ENCODE peak calls at places on chromosomes 16 and 17, in six cellular contexts. G is ascending aorta, I is endothelial cell, N is thoracic aorta, Z is heart left ventricle, Q is choroid plexus epithelial cell. W is an unnamed sample.

GRCh38 chr16:77043076-77043475 is 147.9 kb upstream of the MON1B start:
- DNase-seq in Q (peak), Z (no peak), G (no peak), N (no peak), I (no peak), W (peak)

GRCh38 chr17:48494335-48494734 is 36.5 kb downstream of the HOXB1 start:
- DNase-seq in N (no peak), Q (no peak), Z (no peak), G (no peak), I (no peak), W (no peak)

GRCh38 chr16:49701867-49702494 is 153.9 kb downstream of the ZNF423 start:
- DNase-seq in I (no peak), Z (peak), Q (peak), G (peak), N (no peak), W (no peak)

GRCh38 chr17:10875984-10876555 is 38.2 kb upstream of the PIRT start:
- DNase-seq in N (no peak), I (peak), Z (no peak), G (peak), Q (peak), W (peak)

GRCh38 chr16:57318240-57318970 is 33.9 kb upstream of the PLLP start:
- DNase-seq in N (no peak), Q (peak), G (no peak), I (no peak), Z (no peak), W (no peak)

GRCh38 chr17:77450742-77451270 is 310.0 kb downstream of the SEC14L1 start:
- DNase-seq in Q (no peak), G (no peak), I (no peak), Z (no peak), N (no peak), W (no peak)

GRCh38 chr16:85765273-85765672 is 14.4 kb upstream of the C16orf74 start:
- DNase-seq in Z (no peak), Q (no peak), G (no peak), N (no peak), I (no peak), W (no peak)

GRCh38 chr16:77322757-77323156 is 112.1 kb downstream of the ADAMTS18 start:
- DNase-seq in N (no peak), G (no peak), Q (no peak), I (no peak), Z (no peak), W (no peak)

GRCh38 chr16:12801511-12802042 is 2.1 kb downstream of the CPPED1 start:
- DNase-seq in Q (peak), G (peak), I (no peak), Z (peak), N (no peak), W (peak)

GRCh38 chr16:29664133-29664912 is 1.3 kb downstream of the SPN start:
- DNase-seq in Q (no peak), I (no peak), Z (no peak), G (no peak), N (no peak), W (peak)

GRCh38 chr17:12613566-12613965 is 52.1 kb upstream of the MYOCD start:
- DNase-seq in Q (peak), G (no peak), I (no peak), N (no peak), Z (no peak), W (no peak)

GRCh38 chr17:77579717-77580116 is 378.8 kb upstream of the TNRC6C start:
- DNase-seq in Z (no peak), N (no peak), I (no peak), G (no peak), Q (no peak), W (no peak)

GRCh38 chr17:64156670-64157069 is 26.7 kb upstream of the ERN1 start:
- DNase-seq in N (no peak), Q (no peak), Z (no peak), G (peak), I (no peak), W (no peak)

DNA sequence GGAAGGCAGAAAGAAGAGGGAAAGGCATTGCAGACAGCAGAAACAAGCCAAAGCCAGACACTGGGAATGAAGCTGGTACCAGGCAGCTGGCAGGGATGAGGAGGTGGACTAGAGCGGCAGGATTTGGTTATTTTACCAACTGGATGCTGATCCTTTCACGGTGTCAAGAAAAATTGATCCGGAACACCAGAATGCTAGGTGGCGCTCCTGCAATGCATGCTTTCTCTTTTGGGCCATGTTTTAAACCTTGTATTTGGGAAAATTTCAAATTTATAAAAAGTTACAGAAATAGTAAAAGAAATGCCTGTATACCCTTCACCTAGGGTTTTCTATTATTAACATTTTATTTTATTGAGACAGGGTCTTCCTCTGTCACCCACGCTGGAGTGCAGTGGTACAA is 224.7 kb downstream of the SOX9 start:
- DNase-seq in G (no peak), N (no peak), Q (no peak), Z (no peak), I (no peak), W (no peak)
- TF ChIP-seq CTCF in G (no peak), N (no peak), Q (peak), Z (no peak), I (no peak), W (no peak)

GRCh38 chr16:24130494-24131085 is 125.5 kb upstream of the CACNG3 start:
- DNase-seq in Q (no peak), Z (no peak), G (no peak), N (no peak), I (no peak), W (no peak)

GRCh38 chr16:24132797-24133155 is 123.4 kb upstream of the CACNG3 start:
- DNase-seq in Q (no peak), Z (no peak), I (no peak), G (no peak), N (no peak), W (no peak)

GRCh38 chr16:24132048-24132796 is 123.9 kb upstream of the CACNG3 start:
- DNase-seq in Z (no peak), Q (no peak), N (no peak), I (no peak), G (no peak), W (no peak)

GRCh38 chr16:24131294-24131693 is 124.8 kb upstream of the CACNG3 start:
- DNase-seq in I (no peak), G (no peak), Q (no peak), N (no peak), Z (no peak), W (no peak)

GRCh38 chr16:24129412-24129918 is 126.7 kb upstream of the CACNG3 start:
- DNase-seq in N (no peak), I (no peak), Q (no peak), Z (no peak), G (no peak), W (no peak)
- TF ChIP-seq CTCF in N (no peak), I (no peak), Q (no peak), Z (no peak), G (no peak), W (no peak)

DNA sequence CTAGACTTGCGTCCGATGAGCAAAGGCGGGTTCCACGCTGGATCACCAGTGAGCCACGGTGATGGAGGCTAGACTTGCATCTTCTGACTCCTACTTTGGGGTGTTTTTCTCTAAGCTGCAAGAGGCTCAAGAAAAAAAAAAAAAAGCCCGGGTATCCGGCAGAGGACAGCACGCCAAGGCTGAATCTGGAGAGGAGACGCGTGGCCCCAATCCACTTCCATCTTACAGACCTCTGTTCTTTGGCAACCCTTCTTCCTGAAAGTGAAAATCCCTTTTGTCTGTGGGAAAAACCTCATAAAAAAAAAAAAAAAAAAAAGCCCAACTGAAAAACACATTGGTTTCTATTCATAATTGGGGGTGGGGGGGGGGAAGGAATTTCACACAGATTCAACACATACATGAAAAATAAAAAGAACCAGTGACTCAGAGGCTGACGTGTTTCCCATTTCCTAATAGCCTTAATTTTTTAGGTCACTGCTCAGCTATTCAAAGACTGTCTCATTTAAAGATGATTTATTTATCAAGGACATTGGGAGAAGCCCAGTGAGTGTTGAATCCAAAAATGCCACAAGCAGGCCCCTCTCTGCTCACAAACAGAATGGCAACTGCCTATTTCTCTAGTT is 258.3 kb downstream of the FOXL1 start:
- DNase-seq in N (no peak), I (no peak), Q (peak), G (no peak), Z (peak), W (no peak)
- TF ChIP-seq CTCF in N (no peak), I (no peak), Q (peak), G (no peak), Z (no peak), W (no peak)

GRCh38 chr17:17844500-17844899 is 7.7 kb upstream of the SREBF1 start:
- DNase-seq in N (no peak), G (no peak), Z (no peak), I (no peak), Q (no peak), W (no peak)
- TF ChIP-seq CTCF in N (no peak), G (no peak), Z (no peak), I (no peak), Q (no peak), W (no peak)

GRCh38 chr17:16486373-16487250 is 5.4 kb downstream of the LRRC75A start:
- DNase-seq in G (peak), N (peak), Z (peak), Q (peak), I (no peak), W (no peak)
- TF ChIP-seq CTCF in G (no peak), N (no peak), Z (no peak), Q (no peak), I (no peak), W (no peak)

GRCh38 chr17:79188048-79188447 is 113.4 kb downstream of the ENGASE start:
- DNase-seq in I (peak), G (no peak), Q (peak), N (no peak), Z (no peak), W (peak)

GRCh38 chr17:79186406-79186805 is 111.8 kb downstream of the ENGASE start:
- DNase-seq in G (no peak), I (no peak), Z (no peak), N (no peak), Q (no peak), W (no peak)

GRCh38 chr17:79183221-79184158 is 108.9 kb downstream of the ENGASE start:
- DNase-seq in N (no peak), G (no peak), Z (no peak), I (peak), Q (peak), W (peak)

GRCh38 chr17:79187186-79187585 is 112.6 kb downstream of the ENGASE start:
- DNase-seq in Z (no peak), Q (no peak), N (no peak), G (no peak), I (no peak), W (no peak)

GRCh38 chr17:79185671-79186070 is 111.0 kb downstream of the ENGASE start:
- DNase-seq in G (no peak), N (no peak), Q (no peak), I (no peak), Z (no peak), W (no peak)
- TF ChIP-seq CTCF in G (no peak), N (no peak), Q (no peak), I (no peak), Z (no peak), W (no peak)

GRCh38 chr16:9256196-9256595 is 164.8 kb downstream of the HAPSTR1 start:
- DNase-seq in Q (peak), I (peak), G (no peak), N (no peak), Z (no peak), W (peak)
- TF ChIP-seq CTCF in Q (peak), I (peak), G (peak), N (no peak), Z (peak), W (peak)

DNA sequence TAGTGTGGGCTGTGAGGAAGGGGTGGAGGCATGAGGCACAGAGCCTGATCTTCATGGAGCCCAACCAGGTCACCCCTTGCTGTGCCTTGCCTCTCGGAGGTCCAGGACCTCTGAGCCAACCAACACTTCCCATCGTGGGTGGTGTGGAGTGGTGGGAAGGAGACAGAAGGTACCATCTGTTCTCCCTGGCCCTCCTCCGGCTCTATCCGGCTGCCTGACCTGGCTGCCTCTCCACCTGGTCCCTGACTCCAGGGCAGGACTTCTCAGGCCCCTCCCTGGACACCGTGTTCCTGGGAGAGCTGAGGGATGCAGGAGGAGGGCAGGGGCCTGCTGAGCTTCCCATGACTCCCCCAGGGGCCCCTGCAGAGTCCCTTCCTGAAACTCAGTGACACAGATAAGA is 3.9 kb downstream of the PDK2 start:
- DNase-seq in Q (peak), I (no peak), N (no peak), Z (no peak), G (no peak), W (no peak)
- TF ChIP-seq CTCF in Q (no peak), I (no peak), N (no peak), Z (no peak), G (no peak), W (no peak)

GRCh38 chr17:35981246-35981645 is at the start of gene CCL16:
- DNase-seq in N (no peak), Q (no peak), G (no peak), I (no peak), Z (no peak), W (no peak)
- TF ChIP-seq CTCF in N (no peak), Q (no peak), G (no peak), I (no peak), Z (no peak), W (no peak)

GRCh38 chr16:83932304-83932703 is 20.7 kb upstream of the OSGIN1 start:
- DNase-seq in I (no peak), G (no peak), Z (no peak), Q (no peak), N (no peak), W (no peak)
- TF ChIP-seq CTCF in I (no peak), G (no peak), Z (no peak), Q (no peak), N (no peak), W (no peak)